ENCODE peak calls at places on chromosomes 2 and 18, in eight cellular contexts. G, A, B, D, W, O, P and H are unnamed samples. For H3K4me1, the result is how much of the 10 kb centered on the place peaks cover.

GRCh38 chr2:18369750-18370149 is 190.7 kb downstream of the RDH14 start:
- DNase-seq in G (no peak), A (no peak), B (no peak), D (peak), W (no peak), O (no peak), P (no peak), H (no peak)

GRCh38 chr2:217290467-217290866 is 430.6 kb upstream of the TNP1 start:
- DNase-seq in G (no peak), A (no peak), B (no peak), D (no peak), W (no peak), O (no peak), P (no peak), H (no peak)

GRCh38 chr2:3036432-3037125 is 341.0 kb downstream of the EIPR1 start:
- DNase-seq in G (no peak), A (no peak), B (no peak), D (no peak), W (no peak), O (no peak), P (no peak), H (no peak)

GRCh38 chr2:127770973-127771735 is 39.8 kb downstream of the WDR33 start:
- DNase-seq in G (no peak), A (no peak), B (no peak), D (peak), W (no peak), O (no peak), P (no peak), H (no peak)

GRCh38 chr2:112629823-112630222 is 15.9 kb upstream of the SLC20A1 start:
- DNase-seq in G (no peak), A (no peak), B (no peak), D (no peak), W (no peak), O (no peak), P (no peak), H (no peak)

GRCh38 chr18:8742382-8743361 is 37.3 kb downstream of the MTCL1 start:
- DNase-seq in G (no peak), A (no peak), B (no peak), D (no peak), W (no peak), O (no peak), P (no peak), H (peak)

GRCh38 chr2:1170241-1170640 is 219.6 kb downstream of the SNTG2 start:
- DNase-seq in G (no peak), A (peak), B (no peak), D (no peak), W (no peak), O (no peak), P (no peak), H (no peak)

GRCh38 chr2:71465356-71465755 is 12.0 kb downstream of the DYSF start:
- DNase-seq in G (no peak), A (no peak), B (no peak), D (no peak), W (no peak), O (no peak), P (peak), H (no peak)

GRCh38 chr2:174593574-174594203 is 3.9 kb downstream of the WIPF1 start:
- DNase-seq in G (no peak), A (no peak), B (no peak), D (peak), W (no peak), O (no peak), P (no peak), H (peak)

GRCh38 chr2:2746731-2747130 is 415.7 kb upstream of the MYT1L start:
- DNase-seq in G (no peak), A (no peak), B (no peak), D (no peak), W (no peak), O (no peak), P (no peak), H (no peak)

GRCh38 chr2:160784034-160784433 is 290.4 kb upstream of the RBMS1 start:
- DNase-seq in G (no peak), A (no peak), B (no peak), D (no peak), W (no peak), O (no peak), P (no peak), H (no peak)

GRCh38 chr2:73333564-73333963 is 40.2 kb upstream of the EGR4 start:
- DNase-seq in G (no peak), A (no peak), B (no peak), D (no peak), W (no peak), O (no peak), P (no peak), H (no peak)

GRCh38 chr2:35410431-35411061 is 945.0 kb upstream of the CRIM1 start:
- DNase-seq in G (peak), A (no peak), B (peak), D (peak), W (peak), O (peak), P (peak), H (peak)

GRCh38 chr18:78151948-78152725 is 827.5 kb upstream of the SALL3 start:
- DNase-seq in G (no peak), A (no peak), B (no peak), D (no peak), W (no peak), O (no peak), P (no peak), H (no peak)

GRCh38 chr2:235937092-235937491 is 231.1 kb downstream of the GBX2 start:
- DNase-seq in G (no peak), A (no peak), B (no peak), D (no peak), W (no peak), O (no peak), P (no peak), H (no peak)

GRCh38 chr2:147910990-147911473 is 66.2 kb downstream of the ACVR2A start:
- DNase-seq in G (no peak), A (peak), B (no peak), D (peak), W (no peak), O (peak), P (no peak), H (no peak)

GRCh38 chr18:58258707-58259342 is 214.8 kb downstream of the NEDD4L start:
- DNase-seq in G (no peak), A (no peak), B (no peak), D (no peak), W (no peak), O (no peak), P (no peak), H (no peak)

GRCh38 chr18:58255701-58256311 is 211.8 kb downstream of the NEDD4L start:
- DNase-seq in G (peak), A (no peak), B (no peak), D (no peak), W (no peak), O (no peak), P (no peak), H (no peak)

GRCh38 chr18:58256316-58257080 is 212.5 kb downstream of the NEDD4L start:
- DNase-seq in G (no peak), A (no peak), B (no peak), D (no peak), W (no peak), O (no peak), P (no peak), H (no peak)

GRCh38 chr18:58254873-58255511 is 211.0 kb downstream of the NEDD4L start:
- DNase-seq in G (peak), A (no peak), B (no peak), D (peak), W (no peak), O (no peak), P (no peak), H (no peak)

GRCh38 chr18:58257461-58257860 is 213.4 kb downstream of the NEDD4L start:
- DNase-seq in G (no peak), A (no peak), B (no peak), D (peak), W (no peak), O (no peak), P (no peak), H (no peak)
- H3K4me3 ChIP-seq in G (peak), A (no peak), B (no peak), D (no peak), W (no peak), O (no peak), P (no peak), H (no peak)

GRCh38 chr2:50611261-50612020 is 420.5 kb downstream of the NRXN1 start:
- DNase-seq in G (no peak), A (no peak), B (no peak), D (no peak), W (no peak), O (no peak), P (no peak), H (no peak)
- H3K4me1 ChIP-seq in G (under half), A (under half), B (under half), D (under half), W (under half), O (under half), P (under half), H (under half)

DNA sequence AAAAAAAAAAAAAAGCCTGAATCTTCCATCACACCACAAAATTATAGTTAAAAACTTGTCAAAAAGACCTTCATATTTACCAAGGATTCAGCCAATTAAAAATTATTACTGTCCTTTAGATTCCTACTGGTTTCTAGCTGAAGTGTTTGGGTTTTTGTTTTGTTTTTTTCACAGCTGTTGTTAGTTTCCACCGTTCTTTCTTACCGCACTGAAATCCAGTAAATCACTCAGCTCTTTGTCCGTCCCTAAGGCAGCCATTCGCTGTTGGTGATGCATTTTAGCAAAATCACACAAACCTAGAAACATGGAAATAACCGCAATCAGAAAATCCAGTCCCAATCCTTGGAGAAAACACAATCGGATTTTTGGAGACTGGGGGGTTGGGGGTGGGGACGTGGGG is 1.2 kb downstream of the TCF4 start:
- DNase-seq in G (no peak), A (no peak), B (no peak), D (peak), W (no peak), O (no peak), P (no peak), H (no peak)
- H3K27ac ChIP-seq in G (peak), A (peak), B (no peak), D (peak), W (no peak), O (no peak), P (peak), H (no peak)

GRCh38 chr2:30339071-30339470 is 107.7 kb downstream of the LBH start:
- DNase-seq in G (no peak), A (no peak), B (no peak), D (no peak), W (no peak), O (no peak), P (no peak), H (no peak)

GRCh38 chr2:30334738-30335426 is 103.5 kb downstream of the LBH start:
- DNase-seq in G (no peak), A (no peak), B (no peak), D (no peak), W (no peak), O (no peak), P (no peak), H (no peak)

GRCh38 chr2:30336978-30337841 is 105.9 kb downstream of the LBH start:
- DNase-seq in G (no peak), A (no peak), B (no peak), D (peak), W (no peak), O (no peak), P (no peak), H (peak)

GRCh38 chr2:30338475-30338874 is 107.1 kb downstream of the LBH start:
- DNase-seq in G (no peak), A (no peak), B (no peak), D (no peak), W (no peak), O (no peak), P (no peak), H (no peak)

GRCh38 chr2:30335981-30336538 is 104.7 kb downstream of the LBH start:
- DNase-seq in G (no peak), A (no peak), B (no peak), D (no peak), W (no peak), O (no peak), P (no peak), H (no peak)
- H3K4me3 ChIP-seq in G (no peak), A (no peak), B (no peak), D (no peak), W (no peak), O (no peak), P (no peak), H (peak)

DNA sequence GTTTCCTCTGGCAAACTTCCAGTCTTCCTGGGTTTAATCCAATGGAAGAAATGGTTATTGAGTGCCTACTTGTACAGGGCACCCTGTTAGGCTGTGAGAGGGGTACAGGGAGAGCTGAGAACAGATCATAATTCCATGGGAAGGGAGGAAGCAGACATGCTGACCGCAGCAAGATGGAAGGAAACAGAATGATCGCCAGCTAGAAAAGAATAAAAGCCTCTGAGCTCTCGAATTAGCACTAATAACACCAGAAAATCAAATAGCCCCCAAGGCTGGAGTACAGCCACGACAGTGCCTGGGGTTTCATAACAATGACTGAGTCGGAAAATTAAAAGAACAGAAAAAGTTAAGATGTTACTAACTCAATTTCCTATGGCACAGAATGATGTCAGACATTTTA is 20.7 kb upstream of the CEP68 start:
- DNase-seq in G (no peak), A (no peak), B (no peak), D (no peak), W (no peak), O (no peak), P (no peak), H (no peak)
- H3K4me1 ChIP-seq in G (under half), A (under half), B (under half), D (under half), W (under half), O (under half), P (under half), H (under half)

GRCh38 chr2:239225921-239226561 is 174.8 kb downstream of the HDAC4 start:
- DNase-seq in G (peak), A (no peak), B (no peak), D (peak), W (peak), O (no peak), P (no peak), H (no peak)
- H3K27ac ChIP-seq in G (peak), A (peak), B (no peak), D (peak), W (peak), O (no peak), P (peak), H (no peak)

GRCh38 chr2:10811552-10811951 is 1.0 kb downstream of the PDIA6 start:
- DNase-seq in G (no peak), A (no peak), B (no peak), D (no peak), W (no peak), O (no peak), P (no peak), H (no peak)

GRCh38 chr2:10814142-10814541 is 1.6 kb upstream of the PDIA6 start:
- DNase-seq in G (no peak), A (no peak), B (no peak), D (no peak), W (no peak), O (no peak), P (no peak), H (no peak)

GRCh38 chr2:10812362-10813084 is at the start of gene PDIA6:
- DNase-seq in G (peak), A (peak), B (peak), D (peak), W (peak), O (peak), P (peak), H (peak)

GRCh38 chr2:10814571-10815331 is 2.2 kb upstream of the PDIA6 start:
- DNase-seq in G (no peak), A (no peak), B (no peak), D (no peak), W (no peak), O (no peak), P (no peak), H (no peak)

GRCh38 chr2:10813085-10813748 is 632 bp upstream of the PDIA6 start:
- DNase-seq in G (no peak), A (no peak), B (no peak), D (peak), W (no peak), O (no peak), P (no peak), H (no peak)
- H3K4me3 ChIP-seq in G (peak), A (peak), B (peak), D (peak), W (peak), O (no peak), P (peak), H (peak)

DNA sequence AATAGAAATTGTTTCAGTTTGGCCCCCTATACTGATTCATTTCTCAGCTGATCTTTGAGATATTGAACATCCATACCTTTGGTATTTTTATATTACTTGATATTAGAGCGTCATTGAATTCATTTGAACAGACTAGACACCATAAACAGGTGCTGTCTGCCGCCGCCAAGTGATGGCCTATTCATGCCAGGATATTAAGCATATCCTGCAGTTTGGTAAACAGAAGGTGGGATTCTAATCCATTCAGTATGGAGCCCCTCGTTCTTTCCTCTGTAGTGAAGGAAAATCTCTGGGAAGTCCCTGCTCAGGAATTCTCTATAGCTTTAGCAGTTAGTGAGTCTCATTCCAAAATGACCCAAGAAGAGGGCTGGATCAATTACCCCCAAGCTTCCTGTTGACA is 23.0 kb upstream of the CD28 start:
- DNase-seq in G (no peak), A (no peak), B (no peak), D (no peak), W (no peak), O (no peak), P (no peak), H (no peak)
- H3K4me1 ChIP-seq in G (half or more), A (under half), B (under half), D (under half), W (under half), O (under half), P (half or more), H (under half)

DNA sequence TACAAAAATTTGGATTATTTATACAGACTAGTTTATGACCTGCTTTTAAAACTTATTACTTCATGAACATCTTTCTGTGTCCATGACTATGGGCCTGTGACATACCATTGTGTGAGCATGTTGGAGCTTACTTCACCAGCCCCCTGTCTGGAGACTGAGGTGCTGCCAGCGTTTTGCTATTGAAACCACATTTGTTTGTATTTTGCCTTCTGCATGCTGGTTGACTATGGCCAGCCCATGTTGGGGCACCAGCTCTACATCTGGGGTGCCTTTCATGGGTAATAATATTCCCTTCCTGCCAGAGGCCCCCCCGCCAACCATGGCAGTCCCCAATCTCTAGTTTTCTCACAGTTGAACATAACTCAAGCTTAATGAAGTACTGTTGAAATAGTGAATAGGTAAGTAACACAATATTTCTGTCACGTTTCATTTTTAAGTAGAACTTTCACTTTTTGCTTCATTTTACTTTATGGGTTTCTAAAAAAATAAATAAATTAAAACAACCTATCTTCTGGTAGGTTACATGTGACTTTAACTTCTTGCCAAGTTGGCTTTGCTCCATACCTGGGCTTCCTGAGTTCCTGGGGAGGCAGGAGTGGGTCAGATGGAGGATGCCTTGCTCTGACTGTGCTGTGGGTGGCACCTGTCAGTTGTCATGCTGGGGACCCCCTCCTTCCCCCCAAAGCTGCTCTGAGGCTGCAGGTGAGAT is 63.9 kb downstream of the DGKD start:
- DNase-seq in G (no peak), A (no peak), B (no peak), D (no peak), W (no peak), O (no peak), P (no peak), H (no peak)
- H3K27ac ChIP-seq in G (peak), A (peak), B (no peak), D (no peak), W (no peak), O (no peak), P (peak), H (no peak)

GRCh38 chr18:56815926-56816325 is 164.8 kb downstream of the WDR7 start:
- DNase-seq in G (no peak), A (no peak), B (no peak), D (no peak), W (no peak), O (peak), P (no peak), H (no peak)
- H3K4me3 ChIP-seq in G (no peak), A (no peak), B (no peak), D (no peak), W (no peak), O (no peak), P (no peak), H (no peak)